ENCODE peak calls at places on chromosomes 12 and 14, in ten cellular contexts. Q is posterior vena cava; V is activated T-cell treated with anti-CD3 and anti-CD28 coated beads, Interleukin-2, amount 50 U/mL, for 72 hours; N is aorta; X is AG10803; Y is omental fat pad; W is stomach; A is naive thymus-derived CD8-positive, alpha-beta T cell; K is foreskin fibroblast; J is adrenal gland. D is an unnamed sample.

GRCh38 chr12:128813392-128813791 is 10.4 kb downstream of the SLC15A4 start:
- DNase-seq in X (peak), J (no peak), W (peak), K (peak), N (no peak), V (no peak), Q (no peak), Y (no peak), A (no peak), D (no peak)

GRCh38 chr14:69483765-69484443 is 624 bp upstream of the PLEKHD1 start:
- DNase-seq in K (no peak), Y (no peak), V (no peak), X (peak), A (no peak), W (no peak), Q (peak), N (peak), J (peak), D (no peak)

GRCh38 chr12:95959107-95959506 is 16.0 kb downstream of the AMDHD1 start:
- DNase-seq in Q (no peak), A (no peak), K (no peak), X (peak), N (no peak), W (no peak), Y (no peak), J (peak), V (no peak), D (no peak)

GRCh38 chr14:104732355-104732804 is 8.4 kb downstream of the ADSS1 start:
- DNase-seq in V (no peak), W (peak), J (peak), A (no peak), Q (no peak), Y (no peak), X (no peak), N (peak), K (no peak), D (no peak)

GRCh38 chr14:36941783-36942521 is 230.5 kb downstream of the SLC25A21 start:
- DNase-seq in Y (peak), K (peak), X (peak), J (peak), A (peak), Q (peak), V (peak), W (peak), N (peak), D (peak)

GRCh38 chr12:6323340-6323994 is 13.0 kb downstream of the PLEKHG6 start:
- DNase-seq in N (peak), W (peak), A (peak), K (peak), X (peak), Y (no peak), J (peak), V (peak), Q (no peak), D (no peak)

GRCh38 chr12:74641694-74642093 is 104.1 kb downstream of the ATXN7L3B start:
- DNase-seq in K (no peak), V (no peak), N (no peak), X (no peak), Y (no peak), Q (no peak), A (no peak), J (no peak), W (no peak), D (no peak)

GRCh38 chr12:49344486-49345047 is 2.1 kb upstream of the DNAJC22 start:
- DNase-seq in Q (no peak), J (no peak), V (no peak), K (no peak), Y (no peak), W (no peak), X (no peak), A (no peak), N (no peak), D (peak)

GRCh38 chr14:76413962-76414665 is 38.2 kb downstream of the ESRRB start:
- DNase-seq in X (no peak), J (no peak), Y (no peak), Q (no peak), K (no peak), W (no peak), A (no peak), N (no peak), V (no peak), D (no peak)

GRCh38 chr12:108643941-108644742 is 10.4 kb upstream of the SELPLG start:
- DNase-seq in J (peak), W (no peak), Y (no peak), K (no peak), X (peak), N (peak), V (no peak), Q (no peak), A (no peak), D (peak)

GRCh38 chr12:108239378-108239777 is 99.7 kb downstream of the CMKLR1 start:
- DNase-seq in V (no peak), Q (no peak), W (no peak), X (no peak), N (no peak), K (no peak), A (no peak), J (no peak), Y (no peak), D (no peak)

GRCh38 chr12:93229494-93230310 is 148.0 kb upstream of the NUDT4 start:
- DNase-seq in Y (no peak), N (no peak), W (no peak), X (peak), V (no peak), A (no peak), Q (no peak), K (peak), J (peak), D (no peak)

GRCh38 chr12:1811281-1811947 is 9.0 kb upstream of the LRTM2 start:
- DNase-seq in Q (no peak), J (no peak), Y (no peak), X (no peak), A (no peak), W (no peak), N (no peak), V (peak), K (no peak), D (no peak)

GRCh38 chr12:89752331-89752730 is 43.7 kb upstream of the ATP2B1 start:
- DNase-seq in V (no peak), A (no peak), J (no peak), Y (no peak), K (no peak), X (no peak), Q (no peak), W (no peak), N (no peak), D (no peak)

GRCh38 chr12:124094733-124095132 is 121.7 kb downstream of the ZNF664 start:
- DNase-seq in A (no peak), W (no peak), V (no peak), X (no peak), Q (peak), N (no peak), Y (no peak), J (no peak), K (no peak), D (no peak)

GRCh38 chr14:67623114-67623513 is 3.4 kb downstream of the ARG2 start:
- DNase-seq in J (peak), N (no peak), K (no peak), Y (no peak), X (peak), W (no peak), V (no peak), A (no peak), Q (no peak), D (no peak)

GRCh38 chr12:104063712-104064030 is 660 bp upstream of the HCFC2 start:
- DNase-seq in J (no peak), Q (no peak), Y (no peak), N (no peak), X (no peak), A (no peak), K (no peak), W (no peak), V (no peak), D (no peak)

GRCh38 chr14:45664668-45665356 is 411.8 kb upstream of the MIS18BP1 start:
- DNase-seq in J (no peak), Y (no peak), W (no peak), N (no peak), K (no peak), Q (no peak), X (no peak), A (no peak), V (no peak), D (no peak)

GRCh38 chr14:76923422-76924362 is 97.5 kb downstream of the LRRC74A start:
- DNase-seq in X (no peak), V (no peak), J (no peak), A (no peak), W (no peak), N (no peak), Q (no peak), K (no peak), Y (no peak), D (no peak)

GRCh38 chr14:69973846-69974245 is 94.6 kb downstream of the SMOC1 start:
- DNase-seq in X (no peak), W (no peak), K (no peak), J (no peak), A (no peak), Y (no peak), N (no peak), V (no peak), Q (no peak), D (no peak)

GRCh38 chr12:19689801-19690472 is 250.6 kb downstream of the AEBP2 start:
- DNase-seq in V (no peak), Q (no peak), N (no peak), X (no peak), A (no peak), J (no peak), Y (no peak), W (peak), K (no peak), D (no peak)

GRCh38 chr14:95733212-95733611 is 19.3 kb upstream of the TCL1A start:
- DNase-seq in J (no peak), Q (no peak), V (no peak), A (no peak), Y (no peak), W (no peak), X (no peak), K (no peak), N (no peak), D (no peak)

GRCh38 chr12:34291426-34291901 is 269.2 kb downstream of the ALG10 start:
- DNase-seq in X (no peak), A (no peak), Q (peak), K (no peak), N (no peak), Y (no peak), J (no peak), W (no peak), V (no peak), D (peak)

GRCh38 chr12:59936546-59936945 is 340.7 kb downstream of the SLC16A7 start:
- DNase-seq in X (no peak), W (peak), Y (no peak), N (no peak), V (no peak), Q (no peak), J (no peak), A (no peak), K (no peak), D (no peak)

GRCh38 chr12:3409662-3410061 is 81.3 kb upstream of the PRMT8 start:
- DNase-seq in V (no peak), W (no peak), J (no peak), Y (no peak), N (no peak), X (no peak), A (no peak), K (no peak), Q (no peak), D (no peak)

GRCh38 chr14:23401331-23401730 is 6.7 kb downstream of the MYH6 start:
- DNase-seq in A (no peak), V (no peak), Y (no peak), K (no peak), X (no peak), J (no peak), W (no peak), Q (no peak), N (no peak), D (no peak)

GRCh38 chr14:21090194-21090939 is 8.1 kb downstream of the ZNF219 start:
- DNase-seq in J (peak), A (no peak), Q (no peak), Y (peak), K (no peak), N (peak), V (peak), X (no peak), W (no peak), D (no peak)

GRCh38 chr12:122985590-122986257 is 5.2 kb downstream of the ARL6IP4 start:
- DNase-seq in Q (no peak), K (no peak), X (no peak), J (no peak), W (no peak), V (no peak), A (no peak), N (no peak), Y (no peak), D (no peak)

GRCh38 chr14:94560782-94561655 is at the start of gene SERPINA4:
- DNase-seq in X (no peak), J (no peak), Q (peak), Y (no peak), N (no peak), V (no peak), W (peak), A (no peak), K (no peak), D (no peak)

GRCh38 chr14:39218171-39218769 is 15.4 kb upstream of the MIA2 start:
- DNase-seq in X (peak), Y (no peak), K (no peak), Q (no peak), V (no peak), J (peak), N (no peak), W (no peak), A (no peak), D (no peak)

GRCh38 chr12:106234513-106234912 is 13.3 kb downstream of the CKAP4 start:
- DNase-seq in V (no peak), Q (no peak), X (peak), A (no peak), W (no peak), K (peak), N (no peak), Y (no peak), J (no peak), D (peak)

GRCh38 chr12:130423136-130423535 is 85.4 kb downstream of the PIWIL1 start:
- DNase-seq in Q (no peak), A (no peak), J (no peak), N (no peak), W (no peak), X (no peak), V (no peak), K (no peak), Y (no peak), D (no peak)

GRCh38 chr12:94152292-94153083 is 4.1 kb downstream of the PLXNC1 start:
- DNase-seq in Y (no peak), V (no peak), X (no peak), W (no peak), A (no peak), K (no peak), Q (no peak), J (no peak), N (no peak), D (no peak)

GRCh38 chr12:49609875-49610154 is 4.4 kb upstream of the FAM186B start:
- DNase-seq in J (no peak), N (no peak), W (no peak), V (no peak), X (no peak), A (no peak), Y (no peak), Q (no peak), K (no peak), D (no peak)

GRCh38 chr14:65002586-65003210 is 16.0 kb downstream of the FNTB start:
- DNase-seq in K (peak), A (no peak), W (no peak), J (no peak), Y (no peak), V (no peak), X (peak), N (no peak), Q (no peak), D (no peak)

GRCh38 chr14:103444837-103445524 is 59.8 kb downstream of the MARK3 start:
- DNase-seq in V (no peak), Y (no peak), X (no peak), Q (no peak), K (peak), W (no peak), N (no peak), J (peak), A (no peak), D (no peak)

GRCh38 chr12:50482566-50482965 is 22.2 kb upstream of the DIP2B start:
- DNase-seq in J (no peak), W (no peak), V (no peak), X (no peak), A (no peak), Q (no peak), K (no peak), N (no peak), Y (no peak), D (no peak)

GRCh38 chr12:9118161-9118560 is 2.4 kb upstream of the A2M start:
- DNase-seq in Y (no peak), K (no peak), A (no peak), J (peak), Q (no peak), W (no peak), V (no peak), N (peak), X (peak), D (no peak)